ENCODE peak calls at places on chromosome 10, in nine cellular contexts. One of them, this sample, is unnamed.

GRCh38 chr10:21273400-21273968 is 252.0 kb downstream of the SKIDA1 start:
- DNase-seq in uterus: no peak
- DNase-seq in pancreas: no peak
- DNase-seq in astrocyte of the spinal cord: no peak
- DNase-seq in GM23338: no peak
- DNase-seq in neural progenitor cell: no peak
- DNase-seq in GM13976: no peak
- DNase-seq in RWPE1: no peak
- DNase-seq in NB4: no peak
- DNase-seq in this sample: no peak

GRCh38 chr10:111560042-111560441 is 483.2 kb downstream of the ADRA2A start:
- DNase-seq in uterus: no peak
- DNase-seq in pancreas: no peak
- DNase-seq in astrocyte of the spinal cord: no peak
- DNase-seq in GM23338: no peak
- DNase-seq in neural progenitor cell: no peak
- DNase-seq in GM13976: no peak
- DNase-seq in RWPE1: no peak
- DNase-seq in NB4: no peak
- DNase-seq in this sample: no peak

GRCh38 chr10:98029149-98030092 is 1.0 kb downstream of the CRTAC1 start:
- DNase-seq in uterus: no peak
- DNase-seq in pancreas: peak; percentile 71
- DNase-seq in astrocyte of the spinal cord: no peak
- DNase-seq in GM23338: peak; percentile 46
- DNase-seq in neural progenitor cell: peak; percentile 60
- DNase-seq in GM13976: peak; percentile 37
- DNase-seq in RWPE1: no peak
- DNase-seq in NB4: no peak
- DNase-seq in this sample: no peak

GRCh38 chr10:47026301-47027107 is 115.3 kb downstream of the PTPN20 start:
- DNase-seq in uterus: no peak
- DNase-seq in pancreas: peak; percentile 48
- DNase-seq in astrocyte of the spinal cord: no peak
- DNase-seq in GM23338: no peak
- DNase-seq in neural progenitor cell: no peak
- DNase-seq in GM13976: no peak
- DNase-seq in RWPE1: no peak
- DNase-seq in NB4: no peak
- DNase-seq in this sample: no peak

GRCh38 chr10:17622061-17622460 is 4.9 kb upstream of the HACD1 start:
- DNase-seq in uterus: no peak
- DNase-seq in pancreas: no peak
- DNase-seq in astrocyte of the spinal cord: no peak
- DNase-seq in GM23338: no peak
- DNase-seq in neural progenitor cell: no peak
- DNase-seq in GM13976: no peak
- DNase-seq in RWPE1: no peak
- DNase-seq in NB4: no peak
- DNase-seq in this sample: no peak

GRCh38 chr10:11685787-11686218 is 56.4 kb upstream of the ECHDC3 start:
- DNase-seq in uterus: peak; percentile 73
- DNase-seq in pancreas: peak; percentile 65
- DNase-seq in astrocyte of the spinal cord: peak; percentile 59
- DNase-seq in GM23338: no peak
- DNase-seq in neural progenitor cell: no peak
- DNase-seq in GM13976: peak; percentile 62
- DNase-seq in RWPE1: peak; percentile 41
- DNase-seq in NB4: peak; percentile 73
- DNase-seq in this sample: no peak

GRCh38 chr10:31761156-31761555 is 167.5 kb downstream of the ARHGAP12 start:
- DNase-seq in uterus: no peak
- DNase-seq in pancreas: no peak
- DNase-seq in astrocyte of the spinal cord: no peak
- DNase-seq in GM23338: no peak
- DNase-seq in neural progenitor cell: no peak
- DNase-seq in GM13976: no peak
- DNase-seq in RWPE1: no peak
- DNase-seq in NB4: no peak
- DNase-seq in this sample: no peak

GRCh38 chr10:103445767-103446567 is 6.2 kb downstream of the CALHM2 start:
- DNase-seq in uterus: peak; percentile 89
- DNase-seq in pancreas: no peak
- DNase-seq in astrocyte of the spinal cord: no peak
- DNase-seq in GM23338: no peak
- DNase-seq in neural progenitor cell: no peak
- DNase-seq in GM13976: no peak
- DNase-seq in RWPE1: no peak
- DNase-seq in NB4: no peak
- DNase-seq in this sample: peak; percentile 74

GRCh38 chr10:114857922-114858629 is 36.5 kb downstream of the FHIP2A start:
- DNase-seq in uterus: no peak
- DNase-seq in pancreas: no peak
- DNase-seq in astrocyte of the spinal cord: no peak
- DNase-seq in GM23338: no peak
- DNase-seq in neural progenitor cell: no peak
- DNase-seq in GM13976: no peak
- DNase-seq in RWPE1: no peak
- DNase-seq in NB4: no peak
- DNase-seq in this sample: no peak

GRCh38 chr10:20443094-20443493 is 454.0 kb downstream of the NEBL start:
- DNase-seq in uterus: no peak
- DNase-seq in pancreas: no peak
- DNase-seq in astrocyte of the spinal cord: no peak
- DNase-seq in GM23338: peak; percentile 18
- DNase-seq in neural progenitor cell: no peak
- DNase-seq in GM13976: no peak
- DNase-seq in RWPE1: no peak
- DNase-seq in NB4: no peak
- DNase-seq in this sample: no peak

GRCh38 chr10:27646604-27647191 is 98.9 kb downstream of the MKX start:
- DNase-seq in uterus: no peak
- DNase-seq in pancreas: no peak
- DNase-seq in astrocyte of the spinal cord: no peak
- DNase-seq in GM23338: no peak
- DNase-seq in neural progenitor cell: no peak
- DNase-seq in GM13976: no peak
- DNase-seq in RWPE1: no peak
- DNase-seq in NB4: no peak
- DNase-seq in this sample: no peak

GRCh38 chr10:95263864-95264226 is 27.0 kb downstream of the PDLIM1 start:
- DNase-seq in uterus: no peak
- DNase-seq in pancreas: no peak
- DNase-seq in astrocyte of the spinal cord: no peak
- DNase-seq in GM23338: no peak
- DNase-seq in neural progenitor cell: no peak
- DNase-seq in GM13976: no peak
- DNase-seq in RWPE1: no peak
- DNase-seq in NB4: no peak
- DNase-seq in this sample: no peak

GRCh38 chr10:118034755-118035154 is 12.0 kb downstream of the RAB11FIP2 start:
- DNase-seq in uterus: no peak
- DNase-seq in pancreas: no peak
- DNase-seq in astrocyte of the spinal cord: no peak
- DNase-seq in GM23338: no peak
- DNase-seq in neural progenitor cell: no peak
- DNase-seq in GM13976: no peak
- DNase-seq in RWPE1: no peak
- DNase-seq in NB4: peak; percentile 41
- DNase-seq in this sample: no peak

GRCh38 chr10:86200269-86200668 is 166.3 kb downstream of the GRID1 start:
- DNase-seq in uterus: no peak
- DNase-seq in pancreas: no peak
- DNase-seq in astrocyte of the spinal cord: no peak
- DNase-seq in GM23338: no peak
- DNase-seq in neural progenitor cell: no peak
- DNase-seq in GM13976: no peak
- DNase-seq in RWPE1: no peak
- DNase-seq in NB4: no peak
- DNase-seq in this sample: no peak

GRCh38 chr10:10056958-10057357 is 960.7 kb upstream of the CELF2 start:
- DNase-seq in uterus: no peak
- DNase-seq in pancreas: no peak
- DNase-seq in astrocyte of the spinal cord: no peak
- DNase-seq in GM23338: peak; percentile 37
- DNase-seq in neural progenitor cell: peak; percentile 8
- DNase-seq in GM13976: no peak
- DNase-seq in RWPE1: no peak
- DNase-seq in NB4: no peak
- DNase-seq in this sample: no peak

GRCh38 chr10:30434273-30435067 is 486 bp downstream of the MAP3K8 start:
- DNase-seq in uterus: peak; percentile 89
- DNase-seq in pancreas: peak; percentile 87
- DNase-seq in astrocyte of the spinal cord: peak; percentile 70
- DNase-seq in GM23338: peak; percentile 79
- DNase-seq in neural progenitor cell: peak; percentile 79
- DNase-seq in GM13976: peak; percentile 84
- DNase-seq in RWPE1: no peak
- DNase-seq in NB4: peak; percentile 92
- DNase-seq in this sample: peak; percentile 16

GRCh38 chr10:87786421-87786820 is 31.6 kb downstream of the ATAD1 start:
- DNase-seq in uterus: no peak
- DNase-seq in pancreas: no peak
- DNase-seq in astrocyte of the spinal cord: no peak
- DNase-seq in GM23338: no peak
- DNase-seq in neural progenitor cell: no peak
- DNase-seq in GM13976: no peak
- DNase-seq in RWPE1: no peak
- DNase-seq in NB4: no peak
- DNase-seq in this sample: no peak

GRCh38 chr10:24727811-24728210 is 4.1 kb upstream of the ARHGAP21 start:
- DNase-seq in uterus: no peak
- DNase-seq in pancreas: no peak
- DNase-seq in astrocyte of the spinal cord: no peak
- DNase-seq in GM23338: peak; percentile 65
- DNase-seq in neural progenitor cell: peak; percentile 65
- DNase-seq in GM13976: peak; percentile 19
- DNase-seq in RWPE1: no peak
- DNase-seq in NB4: peak; percentile 10
- DNase-seq in this sample: no peak

GRCh38 chr10:110163192-110163773 is 44.1 kb upstream of the MXI1 start:
- DNase-seq in uterus: no peak
- DNase-seq in pancreas: no peak
- DNase-seq in astrocyte of the spinal cord: no peak
- DNase-seq in GM23338: no peak
- DNase-seq in neural progenitor cell: peak; percentile 48
- DNase-seq in GM13976: no peak
- DNase-seq in RWPE1: no peak
- DNase-seq in NB4: no peak
- DNase-seq in this sample: no peak

GRCh38 chr10:14126697-14127440 is 203.9 kb downstream of the FRMD4A start:
- DNase-seq in uterus: no peak
- DNase-seq in pancreas: no peak
- DNase-seq in astrocyte of the spinal cord: peak; percentile 13
- DNase-seq in GM23338: no peak
- DNase-seq in neural progenitor cell: no peak
- DNase-seq in GM13976: no peak
- DNase-seq in RWPE1: peak; percentile 78
- DNase-seq in NB4: no peak
- DNase-seq in this sample: peak; percentile 44

GRCh38 chr10:42754155-42755027 is 28.2 kb upstream of the BMS1 start:
- DNase-seq in uterus: no peak
- DNase-seq in pancreas: peak; percentile 81
- DNase-seq in astrocyte of the spinal cord: peak; percentile 6
- DNase-seq in GM23338: peak; percentile 77
- DNase-seq in neural progenitor cell: peak; percentile 59
- DNase-seq in GM13976: peak; percentile 56
- DNase-seq in RWPE1: peak; percentile 30
- DNase-seq in NB4: peak; percentile 47
- DNase-seq in this sample: no peak
- TF ChIP-seq CTCF in uterus: no peak
- TF ChIP-seq CTCF in pancreas: no peak
- TF ChIP-seq CTCF in astrocyte of the spinal cord: no peak
- TF ChIP-seq CTCF in GM23338: no peak
- TF ChIP-seq CTCF in neural progenitor cell: no peak
- TF ChIP-seq CTCF in GM13976: no peak
- TF ChIP-seq CTCF in RWPE1: no peak
- TF ChIP-seq CTCF in NB4: no peak
- TF ChIP-seq CTCF in this sample: no peak

GRCh38 chr10:22320591-22321155 is at the start of gene BMI1:
- DNase-seq in uterus: peak; percentile 79
- DNase-seq in pancreas: peak; percentile 83
- DNase-seq in astrocyte of the spinal cord: peak; percentile 73
- DNase-seq in GM23338: peak; percentile 68
- DNase-seq in neural progenitor cell: peak; percentile 90
- DNase-seq in GM13976: peak; percentile 77
- DNase-seq in RWPE1: peak; percentile 80
- DNase-seq in NB4: peak; percentile 64
- DNase-seq in this sample: peak; percentile 49
- TF ChIP-seq CTCF in uterus: no peak
- TF ChIP-seq CTCF in pancreas: no peak
- TF ChIP-seq CTCF in astrocyte of the spinal cord: no peak
- TF ChIP-seq CTCF in GM23338: no peak
- TF ChIP-seq CTCF in neural progenitor cell: no peak
- TF ChIP-seq CTCF in GM13976: no peak
- TF ChIP-seq CTCF in RWPE1: no peak
- TF ChIP-seq CTCF in NB4: no peak
- TF ChIP-seq CTCF in this sample: no peak

DNA sequence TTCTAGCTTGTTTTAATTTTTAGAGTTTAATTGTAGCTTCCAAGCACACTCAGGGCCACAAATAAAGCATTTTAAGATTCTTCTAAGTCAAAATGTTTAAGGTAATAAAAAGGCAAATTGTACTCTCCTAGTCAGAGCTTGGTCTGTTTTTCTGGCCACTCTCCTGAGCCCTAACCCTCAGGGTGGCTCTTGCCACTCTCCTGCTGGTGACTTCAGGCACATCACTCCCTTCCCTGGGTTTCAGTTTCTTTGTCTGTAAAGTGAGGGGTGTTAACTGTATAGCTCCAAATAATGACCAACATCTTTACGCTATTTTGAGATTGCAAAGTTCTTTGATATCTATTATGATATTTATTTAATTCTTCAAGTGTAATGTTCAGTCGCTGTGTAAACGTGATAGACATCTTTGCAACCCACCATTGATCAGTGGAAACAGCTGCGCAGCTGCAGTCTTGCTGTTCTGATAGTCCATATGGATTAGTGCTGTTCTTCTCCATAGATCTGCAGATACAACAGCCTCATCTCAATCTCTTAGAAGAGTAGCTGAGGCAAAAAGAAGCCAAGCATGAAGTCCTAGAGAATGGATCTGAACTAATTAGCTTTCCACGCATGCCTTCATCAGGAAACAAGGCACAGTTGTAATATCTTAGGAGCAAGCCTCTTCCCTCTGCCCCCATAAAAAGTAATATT is 189.9 kb downstream of the PLPP4 start:
- DNase-seq in uterus: no peak
- DNase-seq in pancreas: no peak
- DNase-seq in astrocyte of the spinal cord: no peak
- DNase-seq in GM23338: no peak
- DNase-seq in neural progenitor cell: no peak
- DNase-seq in GM13976: no peak
- DNase-seq in RWPE1: no peak
- DNase-seq in NB4: no peak
- DNase-seq in this sample: no peak
- TF ChIP-seq CTCF in uterus: no peak
- TF ChIP-seq CTCF in pancreas: no peak
- TF ChIP-seq CTCF in astrocyte of the spinal cord: peak; percentile 7
- TF ChIP-seq CTCF in GM23338: no peak
- TF ChIP-seq CTCF in neural progenitor cell: peak; percentile 28
- TF ChIP-seq CTCF in GM13976: no peak
- TF ChIP-seq CTCF in RWPE1: no peak
- TF ChIP-seq CTCF in NB4: no peak
- TF ChIP-seq CTCF in this sample: no peak

GRCh38 chr10:117005454-117006055 is 568 bp upstream of the SHTN1 start:
- DNase-seq in uterus: peak; percentile 15
- DNase-seq in pancreas: peak; percentile 68
- DNase-seq in astrocyte of the spinal cord: no peak
- DNase-seq in GM23338: peak; percentile 77
- DNase-seq in neural progenitor cell: peak; percentile 75
- DNase-seq in GM13976: peak; percentile 34
- DNase-seq in RWPE1: peak; percentile 16
- DNase-seq in NB4: no peak
- DNase-seq in this sample: no peak
- TF ChIP-seq CTCF in uterus: no peak
- TF ChIP-seq CTCF in pancreas: no peak
- TF ChIP-seq CTCF in astrocyte of the spinal cord: no peak
- TF ChIP-seq CTCF in GM23338: peak; percentile 19
- TF ChIP-seq CTCF in neural progenitor cell: peak; percentile 41
- TF ChIP-seq CTCF in GM13976: no peak
- TF ChIP-seq CTCF in RWPE1: no peak
- TF ChIP-seq CTCF in NB4: no peak
- TF ChIP-seq CTCF in this sample: peak; percentile 18